ENCODE peak calls at places on chromosomes 4 and X, in five cellular contexts. B is AG04450, M is brain microvascular endothelial cell, U is endodermal cell, O is aorta. G is an unnamed sample.

GRCh38 chr4:40990899-40991265 is 223.5 kb downstream of the APBB2 start:
- DNase-seq in B (no peak), M (peak), U (no peak), O (no peak), G (no peak)

GRCh38 chrX:40964633-40965586 is 120.3 kb upstream of the USP9X start:
- DNase-seq in B (no peak), M (no peak), U (no peak), O (no peak), G (no peak)

GRCh38 chr4:73021634-73022033 is 47.9 kb downstream of the COX18 start:
- DNase-seq in B (no peak), M (peak), U (no peak), O (no peak), G (peak)

GRCh38 chr4:107619065-107619464 is 101.0 kb downstream of the PAPSS1 start:
- DNase-seq in B (peak), M (peak), U (no peak), O (no peak), G (peak)

GRCh38 chrX:136608295-136608933 is 39.5 kb upstream of the CD40LG start:
- DNase-seq in B (no peak), M (no peak), U (peak), O (no peak), G (no peak)

GRCh38 chrX:24424948-24425347 is 40.1 kb upstream of the PDK3 start:
- DNase-seq in B (no peak), M (peak), U (no peak), O (peak), G (no peak)

GRCh38 chrX:107102980-107103379 is 15.6 kb downstream of the RBM41 start:
- DNase-seq in B (no peak), M (no peak), U (no peak), O (no peak), G (no peak)

GRCh38 chrX:115232933-115233496 is 881 bp downstream of the LRCH2 start:
- DNase-seq in B (no peak), M (no peak), U (no peak), O (no peak), G (no peak)

GRCh38 chr4:109559625-109559982 is 442 bp upstream of the MCUB start:
- DNase-seq in B (no peak), M (peak), U (peak), O (peak), G (no peak)

GRCh38 chr4:43132010-43132582 is 239.6 kb downstream of the GRXCR1 start:
- DNase-seq in B (peak), M (peak), U (peak), O (peak), G (peak)

GRCh38 chr4:89836031-89836777 is 757 bp downstream of the SNCA start:
- DNase-seq in B (no peak), M (no peak), U (peak), O (peak), G (no peak)

GRCh38 chr4:66108898-66109297 is 438.6 kb upstream of the EPHA5 start:
- DNase-seq in B (no peak), M (no peak), U (no peak), O (no peak), G (no peak)

GRCh38 chr4:108047199-108047598 is 57.5 kb downstream of the HADH start:
- DNase-seq in B (no peak), M (no peak), U (no peak), O (no peak), G (no peak)

GRCh38 chrX:41526925-41527324 is 79.8 kb downstream of the NYX start:
- DNase-seq in B (no peak), M (peak), U (no peak), O (no peak), G (no peak)

GRCh38 chr4:177573487-177573886 is 131.2 kb upstream of the AGA start:
- DNase-seq in B (peak), M (peak), U (no peak), O (no peak), G (peak)

GRCh38 chr4:186216465-186217024 is 10.8 kb upstream of the KLKB1 start:
- DNase-seq in B (no peak), M (peak), U (no peak), O (no peak), G (no peak)

GRCh38 chrX:45740291-45740690 is 539.6 kb upstream of the DIPK2B start:
- DNase-seq in B (no peak), M (no peak), U (no peak), O (no peak), G (no peak)

GRCh38 chrX:41381685-41382084 is 47.7 kb downstream of the DDX3X start:
- DNase-seq in B (peak), M (peak), U (peak), O (no peak), G (peak)

GRCh38 chrX:68728186-68728585 is 80.7 kb downstream of the STARD8 start:
- DNase-seq in B (no peak), M (no peak), U (no peak), O (no peak), G (no peak)

GRCh38 chr4:70925899-70926635 is 23.9 kb downstream of the MOB1B start:
- DNase-seq in B (no peak), M (no peak), U (no peak), O (no peak), G (no peak)

GRCh38 chrX:20500171-20500865 is 233.6 kb upstream of the RPS6KA3 start:
- DNase-seq in B (no peak), M (no peak), U (no peak), O (no peak), G (no peak)

GRCh38 chrX:48831909-48832291 is 3.5 kb downstream of the PCSK1N start:
- DNase-seq in B (no peak), M (no peak), U (peak), O (peak), G (no peak)

GRCh38 chrX:56728752-56729151 is 291 bp upstream of the NBDY start:
- DNase-seq in B (no peak), M (peak), U (no peak), O (no peak), G (no peak)

GRCh38 chr4:85681194-85681803 is 206.3 kb downstream of the ARHGAP24 start:
- DNase-seq in B (peak), M (peak), U (no peak), O (no peak), G (peak)

GRCh38 chrX:44061940-44062339 is 88.8 kb upstream of the NDP start:
- DNase-seq in B (no peak), M (no peak), U (no peak), O (no peak), G (no peak)

GRCh38 chrX:9153299-9153698 is 119.4 kb upstream of the FAM9B start:
- DNase-seq in B (no peak), M (peak), U (no peak), O (no peak), G (no peak)

GRCh38 chr4:129994715-129995114 is 898.8 kb downstream of the C4orf33 start:
- DNase-seq in B (no peak), M (no peak), U (no peak), O (no peak), G (no peak)

GRCh38 chr4:1830642-1831228 is 25.2 kb downstream of the LETM1 start:
- DNase-seq in B (no peak), M (no peak), U (no peak), O (no peak), G (no peak)

GRCh38 chr4:73620115-73620792 is at the start of gene RASSF6:
- DNase-seq in B (no peak), M (no peak), U (peak), O (peak), G (no peak)

GRCh38 chrX:149962859-149963757 is 24.8 kb upstream of the EOLA2 start:
- DNase-seq in B (peak), M (peak), U (peak), O (no peak), G (peak)

GRCh38 chrX:153969125-153969903 is 2.3 kb downstream of the HCFC1 start:
- DNase-seq in B (no peak), M (no peak), U (no peak), O (no peak), G (no peak)

GRCh38 chr4:95106408-95106928 is 348.7 kb downstream of the BMPR1B start:
- DNase-seq in B (no peak), M (peak), U (no peak), O (no peak), G (no peak)

GRCh38 chrX:139932077-139932900 is 564 bp downstream of the ATP11C start:
- DNase-seq in B (no peak), M (no peak), U (no peak), O (peak), G (no peak)

GRCh38 chrX:10254746-10255145 is 98.0 kb downstream of the CLCN4 start:
- DNase-seq in B (no peak), M (no peak), U (no peak), O (no peak), G (no peak)

DNA sequence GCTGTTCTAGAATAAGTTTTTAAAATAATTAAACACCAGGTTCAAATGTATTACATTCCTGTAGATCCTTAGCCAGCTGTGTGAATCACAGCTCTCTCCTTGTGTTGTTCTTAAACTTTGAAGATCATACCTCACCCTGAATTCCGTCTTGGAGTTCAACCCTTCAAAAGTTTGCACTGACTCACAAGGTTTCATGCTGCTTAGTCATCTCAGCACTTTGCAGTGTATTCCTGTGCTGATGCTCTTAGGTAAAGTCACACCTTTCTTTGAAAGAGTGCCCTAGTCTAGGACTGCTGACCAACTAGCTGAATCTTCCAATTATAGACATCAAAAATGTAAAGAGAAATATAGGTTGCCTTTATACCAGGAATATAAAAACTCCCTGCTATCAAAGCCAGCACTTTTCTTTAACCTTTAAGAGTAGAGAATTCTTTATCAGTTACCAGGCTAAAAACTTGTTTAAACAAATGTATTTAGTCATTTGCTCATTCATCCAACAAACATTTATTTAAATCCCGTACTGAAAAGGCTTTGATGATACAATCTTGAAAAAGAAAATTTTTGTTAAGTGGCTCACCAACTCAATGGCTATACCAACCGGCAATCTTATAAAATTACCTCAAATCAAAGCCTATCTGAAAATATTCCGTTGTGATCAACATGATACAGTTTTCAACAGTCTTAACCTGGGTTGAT is 169.7 kb downstream of the RAP1GDS1 start:
- DNase-seq in B (peak), M (peak), U (no peak), O (no peak), G (peak)
- H3K4me3 ChIP-seq in B (no peak), M (no peak), U (no peak), O (no peak), G (no peak)

GRCh38 chr4:5656415-5656814 is 51.9 kb downstream of the EVC2 start:
- DNase-seq in B (no peak), M (no peak), U (no peak), O (no peak), G (no peak)

GRCh38 chr4:5661237-5661636 is 47.1 kb downstream of the EVC2 start:
- DNase-seq in B (no peak), M (no peak), U (no peak), O (no peak), G (no peak)

GRCh38 chr4:5658992-5659391 is 49.4 kb downstream of the EVC2 start:
- DNase-seq in B (no peak), M (no peak), U (no peak), O (no peak), G (no peak)

GRCh38 chr4:5662555-5662954 is 45.8 kb downstream of the EVC2 start:
- DNase-seq in B (no peak), M (no peak), U (no peak), O (no peak), G (no peak)

GRCh38 chr4:5660185-5660584 is 48.2 kb downstream of the EVC2 start:
- DNase-seq in B (no peak), M (no peak), U (no peak), O (no peak), G (no peak)
- H3K4me3 ChIP-seq in B (no peak), M (no peak), U (no peak), O (no peak), G (no peak)

GRCh38 chr4:146590801-146591200 is 47.9 kb upstream of the POU4F2 start:
- DNase-seq in B (no peak), M (no peak), U (no peak), O (no peak), G (no peak)

GRCh38 chr4:146582864-146583263 is 55.8 kb upstream of the POU4F2 start:
- DNase-seq in B (no peak), M (no peak), U (no peak), O (no peak), G (no peak)

GRCh38 chr4:146585761-146586333 is 52.8 kb upstream of the POU4F2 start:
- DNase-seq in B (no peak), M (peak), U (no peak), O (no peak), G (no peak)
- H3K4me3 ChIP-seq in B (no peak), M (no peak), U (no peak), O (no peak), G (no peak)

GRCh38 chr4:69489856-69490255 is 5.8 kb downstream of the UGT2B4 start:
- DNase-seq in B (no peak), M (no peak), U (no peak), O (no peak), G (no peak)
- H3K4me3 ChIP-seq in B (no peak), M (no peak), U (no peak), O (no peak), G (no peak)

DNA sequence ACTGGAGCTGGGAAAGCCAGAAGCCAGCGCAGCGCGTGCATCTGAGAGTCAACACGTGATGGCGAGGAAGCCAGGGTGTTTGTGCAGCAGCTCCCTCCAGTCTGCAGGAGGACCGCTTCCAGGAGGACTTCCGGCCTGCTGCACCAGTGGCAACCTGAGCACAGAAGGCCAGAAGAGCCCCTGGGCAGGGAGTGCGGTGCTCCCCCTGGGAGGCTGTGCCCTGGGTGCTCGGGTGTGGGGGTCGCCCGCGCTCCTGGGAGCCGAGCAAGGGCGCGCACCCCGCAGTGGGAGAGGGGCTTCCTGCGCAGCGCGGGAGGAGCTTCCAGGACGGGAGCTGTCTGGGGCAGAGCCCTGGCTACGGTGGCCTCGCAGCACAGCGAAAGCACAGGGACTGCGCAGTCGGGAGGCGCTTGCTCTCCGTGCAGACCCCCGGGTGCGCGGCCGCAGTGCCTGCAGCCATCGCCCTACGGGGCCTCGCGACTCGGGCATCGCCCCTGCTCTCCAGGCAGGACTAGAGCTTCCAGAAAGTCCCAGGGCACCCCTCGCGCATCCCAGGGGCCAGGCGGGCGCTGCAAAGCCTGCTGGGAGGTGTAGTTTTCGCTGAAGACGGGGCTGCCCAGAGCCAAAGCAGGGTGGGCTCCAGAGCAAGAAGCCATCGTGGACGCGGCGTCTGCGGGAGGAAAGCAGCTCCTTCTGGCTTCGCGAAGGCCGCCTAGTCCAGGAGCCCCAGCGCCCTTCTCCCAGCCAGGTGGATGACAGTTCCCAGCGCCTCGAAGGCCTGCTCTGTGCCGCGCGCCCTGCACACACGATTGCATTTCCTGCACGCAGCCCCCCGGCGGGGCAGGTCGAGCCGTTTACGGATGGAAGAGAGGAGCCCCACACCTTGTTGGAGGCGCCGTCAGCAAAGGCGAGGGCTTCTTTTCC is 24.1 kb upstream of the WFS1 start:
- DNase-seq in B (no peak), M (no peak), U (peak), O (no peak), G (no peak)
- H3K4me3 ChIP-seq in B (peak), M (peak), U (no peak), O (no peak), G (peak)

GRCh38 chrX:63561425-63561824 is 210.3 kb upstream of the SPIN4 start:
- DNase-seq in B (no peak), M (no peak), U (no peak), O (no peak), G (no peak)
- H3K4me3 ChIP-seq in B (peak), M (peak), U (peak), O (peak), G (peak)

GRCh38 chr4:145521282-145521681 is 39.6 kb downstream of the SMAD1 start:
- DNase-seq in B (no peak), M (no peak), U (no peak), O (no peak), G (no peak)

GRCh38 chr4:145525291-145525740 is 43.7 kb downstream of the SMAD1 start:
- DNase-seq in B (peak), M (no peak), U (peak), O (no peak), G (no peak)

GRCh38 chr4:145523117-145523516 is 41.5 kb downstream of the SMAD1 start:
- DNase-seq in B (no peak), M (no peak), U (no peak), O (no peak), G (no peak)

GRCh38 chr4:145527773-145528172 is 46.1 kb downstream of the SMAD1 start:
- DNase-seq in B (no peak), M (no peak), U (no peak), O (peak), G (no peak)

GRCh38 chr4:145524535-145524934 is 42.9 kb downstream of the SMAD1 start:
- DNase-seq in B (no peak), M (no peak), U (no peak), O (no peak), G (no peak)
- H3K4me3 ChIP-seq in B (no peak), M (no peak), U (no peak), O (no peak), G (no peak)

GRCh38 chrX:14865201-14865600 is 7.7 kb downstream of the FANCB start:
- DNase-seq in B (no peak), M (no peak), U (no peak), O (no peak), G (no peak)

GRCh38 chrX:14864626-14865025 is 8.2 kb downstream of the FANCB start:
- DNase-seq in B (peak), M (no peak), U (no peak), O (no peak), G (no peak)
- H3K4me3 ChIP-seq in B (no peak), M (no peak), U (no peak), O (no peak), G (no peak)

DNA sequence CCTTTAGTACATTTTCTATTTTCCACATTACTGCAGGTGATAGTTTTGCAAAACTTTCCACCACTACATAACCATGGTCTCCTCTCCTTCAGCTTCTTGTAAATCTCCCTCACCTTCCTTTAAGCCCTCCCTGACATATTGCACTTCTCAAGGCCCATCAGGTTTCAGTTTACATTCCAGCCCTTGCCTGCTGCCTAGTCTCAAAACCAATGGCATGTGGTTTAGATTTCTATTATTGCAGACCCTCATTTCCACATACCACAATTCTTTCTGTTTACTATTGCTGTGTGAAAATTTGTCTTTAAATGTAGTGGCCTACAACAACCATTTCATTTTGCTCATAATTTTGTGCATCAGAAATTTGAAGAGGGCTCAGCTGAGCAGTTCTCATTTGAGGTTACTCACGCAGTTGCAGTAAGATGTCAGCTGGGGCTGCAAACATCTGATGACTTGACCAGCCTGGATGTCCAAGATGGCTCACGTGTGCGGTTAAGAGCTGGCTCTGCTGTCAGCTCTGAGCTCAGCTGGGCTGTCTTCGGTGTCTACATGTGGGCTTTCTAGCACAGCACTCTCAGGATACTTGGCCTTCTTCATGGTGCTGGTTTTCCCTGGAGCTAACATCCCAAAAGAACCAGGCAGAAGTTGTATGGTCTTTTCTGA is 29.9 kb upstream of the SOD3 start:
- DNase-seq in B (peak), M (no peak), U (no peak), O (no peak), G (no peak)
- H3K4me3 ChIP-seq in B (no peak), M (no peak), U (no peak), O (no peak), G (no peak)